ENCODE peak calls at places on chromosomes 11 and 22, in six cellular contexts. O is naive thymus-derived CD4-positive, alpha-beta T cell; L is HAP-1; K is IMR-90; N is SK-N-SH; I is AG04449. Z is an unnamed sample.

GRCh38 chr11:64244107-64244506 is 2.6 kb downstream of the PPP1R14B start:
- DNase-seq in O (no peak), L (no peak), K (no peak), N (no peak), I (no peak), Z (no peak)

GRCh38 chr22:33451851-33452469 is 393.8 kb upstream of the SYN3 start:
- DNase-seq in O (no peak), L (no peak), K (peak; percentile 40), N (no peak), I (no peak), Z (no peak)

GRCh38 chr22:32661296-32661695 is 140.2 kb upstream of the TIMP3 start:
- DNase-seq in O (no peak), L (no peak), K (peak; percentile 94), N (no peak), I (peak; percentile 50), Z (no peak)

GRCh38 chr11:69654001-69654659 is 13.2 kb downstream of the CCND1 start:
- DNase-seq in O (no peak), L (no peak), K (no peak), N (peak; percentile 59), I (no peak), Z (peak; percentile 61)

GRCh38 chr22:17120281-17120680 is 879 bp downstream of the TMEM121B start:
- DNase-seq in O (peak; percentile 53), L (peak; percentile 14), K (peak; percentile 30), N (peak; percentile 71), I (no peak), Z (no peak)

GRCh38 chr11:74506823-74507222 is 13.3 kb upstream of the LIPT2 start:
- DNase-seq in O (no peak), L (no peak), K (no peak), N (no peak), I (no peak), Z (no peak)

GRCh38 chr22:41891407-41891806 is 23.5 kb downstream of the SHISA8 start:
- DNase-seq in O (no peak), L (no peak), K (no peak), N (no peak), I (no peak), Z (no peak)

GRCh38 chr11:105621985-105622384 is 12.1 kb downstream of the GRIA4 start:
- DNase-seq in O (no peak), L (no peak), K (no peak), N (no peak), I (no peak), Z (no peak)

GRCh38 chr11:32325187-32325586 is 110.2 kb downstream of the WT1 start:
- DNase-seq in O (no peak), L (no peak), K (no peak), N (no peak), I (no peak), Z (no peak)

GRCh38 chr22:46625113-46625842 is 5.1 kb downstream of the GRAMD4 start:
- DNase-seq in O (no peak), L (no peak), K (no peak), N (no peak), I (no peak), Z (no peak)

GRCh38 chr22:27284314-27284713 is 517.2 kb downstream of the MN1 start:
- DNase-seq in O (no peak), L (no peak), K (no peak), N (no peak), I (no peak), Z (no peak)

GRCh38 chr11:64245797-64246623 is 733 bp downstream of the PPP1R14B start:
- DNase-seq in O (peak; percentile 24), L (peak; percentile 11), K (peak; percentile 91), N (peak; percentile 58), I (peak; percentile 55), Z (peak; percentile 48)

GRCh38 chr11:64073542-64073941 is 37.8 kb downstream of the FLRT1 start:
- DNase-seq in O (no peak), L (no peak), K (no peak), N (no peak), I (no peak), Z (no peak)

GRCh38 chr11:96338910-96339703 is 3.9 kb downstream of the MAML2 start:
- DNase-seq in O (peak; percentile 51), L (no peak), K (peak; percentile 84), N (no peak), I (no peak), Z (no peak)

GRCh38 chr11:18064035-18064434 is 18.0 kb upstream of the TPH1 start:
- DNase-seq in O (no peak), L (no peak), K (no peak), N (no peak), I (no peak), Z (no peak)

GRCh38 chr11:71563401-71563800 is 2.0 kb upstream of the KRTAP5-10 start:
- DNase-seq in O (no peak), L (peak; percentile 16), K (peak; percentile 62), N (peak; percentile 65), I (peak; percentile 4), Z (peak; percentile 53)

GRCh38 chr11:67318239-67318555 is 14.9 kb downstream of the SSH3 start:
- DNase-seq in O (no peak), L (no peak), K (no peak), N (no peak), I (no peak), Z (no peak)

GRCh38 chr11:65620666-65621065 is 5.1 kb downstream of the PCNX3 start:
- DNase-seq in O (no peak), L (no peak), K (no peak), N (no peak), I (no peak), Z (no peak)

GRCh38 chr22:39690901-39691620 is 120.5 kb downstream of the CACNA1I start:
- DNase-seq in O (no peak), L (peak; percentile 18), K (no peak), N (peak; percentile 83), I (no peak), Z (peak; percentile 53)

GRCh38 chr22:49999901-50000586 is 12.5 kb downstream of the IL17REL start:
- DNase-seq in O (no peak), L (no peak), K (no peak), N (peak; percentile 44), I (no peak), Z (no peak)

GRCh38 chr11:61023086-61024035 is 51.9 kb downstream of the CD6 start:
- DNase-seq in O (peak; percentile 69), L (no peak), K (no peak), N (no peak), I (no peak), Z (no peak)

GRCh38 chr11:42974510-42974909 is 337.3 kb upstream of the API5 start:
- DNase-seq in O (no peak), L (no peak), K (no peak), N (no peak), I (no peak), Z (no peak)

GRCh38 chr22:49086606-49087157 is 741.0 kb downstream of the BRD1 start:
- DNase-seq in O (no peak), L (no peak), K (no peak), N (no peak), I (no peak), Z (no peak)

GRCh38 chr11:13009921-13010736 is 1.0 kb downstream of the RASSF10 start:
- DNase-seq in O (no peak), L (no peak), K (peak; percentile 7), N (peak; percentile 68), I (no peak), Z (peak; percentile 10)

GRCh38 chr11:13012037-13012693 is 3.0 kb downstream of the RASSF10 start:
- DNase-seq in O (no peak), L (no peak), K (no peak), N (no peak), I (no peak), Z (no peak)

GRCh38 chr11:13013054-13013488 is 4.0 kb downstream of the RASSF10 start:
- DNase-seq in O (no peak), L (no peak), K (no peak), N (no peak), I (no peak), Z (no peak)

GRCh38 chr11:13010737-13011342 is 1.7 kb downstream of the RASSF10 start:
- DNase-seq in O (no peak), L (no peak), K (no peak), N (peak; percentile 44), I (no peak), Z (no peak)

DNA sequence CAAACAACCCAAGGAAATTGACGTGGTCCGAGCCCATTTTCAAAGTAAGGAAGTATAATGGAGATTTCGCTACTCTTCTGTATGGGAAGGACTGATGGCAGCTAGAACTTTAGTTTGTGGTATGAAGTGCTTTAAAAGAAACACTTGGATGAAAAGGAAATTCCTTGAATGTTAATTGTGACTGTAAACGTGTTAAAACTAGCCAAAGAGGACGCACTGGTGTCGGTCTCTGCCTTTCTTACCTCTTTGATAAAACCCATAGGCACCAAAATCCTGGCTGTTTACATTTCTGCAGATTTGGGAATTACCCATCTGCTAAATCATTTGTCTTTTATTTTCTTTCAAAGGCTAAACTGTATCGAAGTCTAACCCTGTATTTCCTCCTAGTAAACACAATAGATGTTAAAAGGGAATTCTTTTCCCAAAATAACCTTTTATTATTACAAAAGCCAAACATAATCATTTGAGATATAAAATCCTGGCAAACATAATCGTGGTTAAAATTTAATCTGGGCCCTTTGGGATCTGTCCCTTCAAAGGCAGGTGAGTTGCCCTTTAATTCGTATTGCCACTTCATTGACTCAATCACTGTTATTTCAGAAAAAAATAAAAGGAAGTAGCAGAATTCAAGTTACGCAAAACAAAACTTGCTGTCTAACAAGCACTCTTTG is 2.4 kb downstream of the RASSF10 start:
- DNase-seq in O (no peak), L (no peak), K (no peak), N (no peak), I (no peak), Z (no peak)
- H3K4me3 ChIP-seq in O (no peak overlapping the region), L (no peak overlapping the region), K (no peak overlapping the region), N (no peak overlapping the region), I (no peak overlapping the region), Z (no peak overlapping the region)

GRCh38 chr11:27471067-27471587 is 1.5 kb downstream of the LGR4 start:
- DNase-seq in O (no peak), L (no peak), K (no peak), N (no peak), I (no peak), Z (no peak)
- H3K4me3 ChIP-seq in O (peak overlapping the region; percentile 51), L (peak overlapping the region; percentile 65), K (peak overlapping the region; percentile 53), N (peak overlapping the region; percentile 75), I (peak overlapping the region; percentile 75), Z (peak overlapping the region; percentile 44)

DNA sequence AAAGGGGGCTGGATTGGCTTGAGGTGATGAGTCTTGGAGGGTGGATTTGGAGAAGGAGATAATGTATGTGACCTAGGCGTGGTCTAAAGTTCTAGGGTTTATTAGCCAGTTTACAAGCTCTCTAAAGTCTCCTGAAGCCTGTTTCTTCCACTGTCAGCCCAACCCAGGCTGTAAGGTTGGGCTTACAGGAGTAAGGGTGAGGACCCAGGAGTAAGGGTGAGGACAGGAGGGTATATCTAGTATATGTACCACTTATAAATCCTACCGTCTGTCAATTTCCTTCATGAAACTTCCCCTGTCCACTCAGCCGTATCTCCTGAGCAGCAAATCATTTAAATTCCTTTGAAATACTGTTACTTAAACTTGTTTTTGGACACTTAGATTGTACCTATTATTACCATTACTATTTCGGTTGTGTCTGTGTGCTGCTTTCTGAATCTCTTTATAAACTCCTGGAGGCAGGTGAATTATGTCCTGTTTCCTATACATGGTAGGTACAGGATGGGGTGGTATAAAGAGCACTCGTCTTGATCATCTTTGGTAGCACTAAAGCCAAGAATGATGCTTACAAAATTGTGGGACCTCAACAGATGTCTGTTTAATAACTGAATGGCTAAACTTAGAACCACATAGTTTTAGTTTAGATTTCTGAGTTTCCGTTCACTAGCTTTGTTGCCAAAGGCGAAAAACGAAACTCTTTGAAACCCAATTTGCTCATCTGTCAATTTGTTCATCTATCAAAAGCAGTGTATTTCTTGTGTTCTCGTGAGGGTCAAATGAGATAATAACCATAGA is 192.0 kb downstream of the GRIK4 start:
- DNase-seq in O (no peak), L (no peak), K (no peak), N (no peak), I (no peak), Z (no peak)
- H3K4me3 ChIP-seq in O (no peak overlapping the region), L (no peak overlapping the region), K (no peak overlapping the region), N (no peak overlapping the region), I (no peak overlapping the region), Z (no peak overlapping the region)

GRCh38 chr11:47979378-47980092 is 824 bp upstream of the PTPRJ start:
- DNase-seq in O (no peak), L (no peak), K (no peak), N (peak; percentile 54), I (no peak), Z (no peak)
- H3K4me3 ChIP-seq in O (no peak overlapping the region), L (peak overlapping the region; percentile 61), K (peak overlapping the region; percentile 46), N (peak overlapping the region; percentile 22), I (peak overlapping the region; percentile 65), Z (no peak overlapping the region)

Z was measured in BE2C.